ENCODE peak calls at places on chromosomes 16 and 17, in seven cellular contexts. R is hepatocyte, B is K562, I is PC-3, Z is GM12878, F is fibroblast of lung, D is GM23338. P is an unnamed sample.

GRCh38 chr16:49491736-49492089 is 118.1 kb downstream of the C16orf78 start:
- DNase-seq in R (no peak), B (no peak), I (peak; percentile 20), Z (no peak), F (peak; percentile 3), D (peak; percentile 84), P (peak; percentile 23)

GRCh38 chr16:47065766-47066688 is 77.7 kb downstream of the NETO2 start:
- DNase-seq in R (no peak), B (no peak), I (no peak), Z (no peak), F (no peak), D (no peak), P (no peak)

GRCh38 chr17:1224330-1224729 is 44.5 kb upstream of the ABR start:
- DNase-seq in R (peak; percentile 43), B (no peak), I (no peak), Z (no peak), F (no peak), D (no peak), P (no peak)

GRCh38 chr17:3796822-3797170 is 4.2 kb downstream of the ITGAE start:
- DNase-seq in R (no peak), B (no peak), I (no peak), Z (no peak), F (no peak), D (no peak), P (no peak)

GRCh38 chr17:58702045-58702476 is 9.7 kb downstream of the RAD51C start:
- DNase-seq in R (no peak), B (no peak), I (no peak), Z (peak; percentile 73), F (no peak), D (no peak), P (no peak)

GRCh38 chr17:83185023-83186002 is 105.9 kb downstream of the METRNL start:
- DNase-seq in R (no peak), B (no peak), I (no peak), Z (no peak), F (no peak), D (no peak), P (no peak)

GRCh38 chr16:56874800-56875199 is 9.8 kb downstream of the SLC12A3 start:
- DNase-seq in R (no peak), B (no peak), I (no peak), Z (no peak), F (peak; percentile 73), D (peak; percentile 38), P (no peak)

GRCh38 chr17:43324205-43324893 is 74.4 kb upstream of the ARL4D start:
- DNase-seq in R (no peak), B (no peak), I (no peak), Z (peak; percentile 35), F (no peak), D (peak; percentile 63), P (no peak)

GRCh38 chr17:5437721-5438317 is 1.1 kb downstream of the C1QBP start:
- DNase-seq in R (no peak), B (no peak), I (peak; percentile 72), Z (no peak), F (peak; percentile 51), D (no peak), P (no peak)

GRCh38 chr16:65059421-65059980 is 62.4 kb downstream of the CDH11 start:
- DNase-seq in R (no peak), B (no peak), I (no peak), Z (no peak), F (no peak), D (no peak), P (no peak)

GRCh38 chr16:81293909-81294802 is 20.6 kb upstream of the GAN start:
- DNase-seq in R (peak; percentile 45), B (no peak), I (peak; percentile 23), Z (no peak), F (peak; percentile 89), D (no peak), P (no peak)

GRCh38 chr16:8905168-8905762 is 23.1 kb downstream of the LITAFD start:
- DNase-seq in R (peak; percentile 44), B (no peak), I (peak; percentile 29), Z (no peak), F (peak; percentile 33), D (peak; percentile 57), P (peak; percentile 63)

GRCh38 chr17:17350491-17351355 is 47.5 kb downstream of the NT5M start:
- DNase-seq in R (peak; percentile 49), B (no peak), I (peak; percentile 58), Z (no peak), F (peak; percentile 46), D (peak; percentile 79), P (no peak)

GRCh38 chr16:78639775-78640174 is 540.3 kb downstream of the WWOX start:
- DNase-seq in R (no peak), B (no peak), I (no peak), Z (no peak), F (no peak), D (no peak), P (no peak)

GRCh38 chr16:68446941-68447675 is 1.2 kb downstream of the SMPD3 start:
- DNase-seq in R (no peak), B (no peak), I (no peak), Z (no peak), F (no peak), D (peak; percentile 50), P (no peak)

GRCh38 chr17:72383053-72383847 is 262.4 kb downstream of the SOX9 start:
- DNase-seq in R (no peak), B (peak; percentile 13), I (no peak), Z (no peak), F (no peak), D (peak; percentile 79), P (peak; percentile 44)

GRCh38 chr17:83189013-83189672 is 109.7 kb downstream of the METRNL start:
- DNase-seq in R (no peak), B (no peak), I (no peak), Z (no peak), F (no peak), D (no peak), P (no peak)

GRCh38 chr17:66542967-66543525 is 240.6 kb downstream of the PRKCA start:
- DNase-seq in R (no peak), B (no peak), I (peak; percentile 85), Z (no peak), F (peak; percentile 88), D (no peak), P (peak; percentile 70)

GRCh38 chr16:2842340-2843000 is 12.4 kb downstream of the ZG16B start:
- DNase-seq in R (no peak), B (peak; percentile 84), I (no peak), Z (no peak), F (peak; percentile 56), D (peak; percentile 94), P (peak; percentile 82)
- H3K4me3 ChIP-seq in R (no peak overlapping the region), B (peak overlapping the region; percentile 12), I (no peak overlapping the region), Z (peak overlapping the region; percentile 45), F (peak overlapping the region; percentile 7), D (no peak overlapping the region), P (no peak overlapping the region)

DNA sequence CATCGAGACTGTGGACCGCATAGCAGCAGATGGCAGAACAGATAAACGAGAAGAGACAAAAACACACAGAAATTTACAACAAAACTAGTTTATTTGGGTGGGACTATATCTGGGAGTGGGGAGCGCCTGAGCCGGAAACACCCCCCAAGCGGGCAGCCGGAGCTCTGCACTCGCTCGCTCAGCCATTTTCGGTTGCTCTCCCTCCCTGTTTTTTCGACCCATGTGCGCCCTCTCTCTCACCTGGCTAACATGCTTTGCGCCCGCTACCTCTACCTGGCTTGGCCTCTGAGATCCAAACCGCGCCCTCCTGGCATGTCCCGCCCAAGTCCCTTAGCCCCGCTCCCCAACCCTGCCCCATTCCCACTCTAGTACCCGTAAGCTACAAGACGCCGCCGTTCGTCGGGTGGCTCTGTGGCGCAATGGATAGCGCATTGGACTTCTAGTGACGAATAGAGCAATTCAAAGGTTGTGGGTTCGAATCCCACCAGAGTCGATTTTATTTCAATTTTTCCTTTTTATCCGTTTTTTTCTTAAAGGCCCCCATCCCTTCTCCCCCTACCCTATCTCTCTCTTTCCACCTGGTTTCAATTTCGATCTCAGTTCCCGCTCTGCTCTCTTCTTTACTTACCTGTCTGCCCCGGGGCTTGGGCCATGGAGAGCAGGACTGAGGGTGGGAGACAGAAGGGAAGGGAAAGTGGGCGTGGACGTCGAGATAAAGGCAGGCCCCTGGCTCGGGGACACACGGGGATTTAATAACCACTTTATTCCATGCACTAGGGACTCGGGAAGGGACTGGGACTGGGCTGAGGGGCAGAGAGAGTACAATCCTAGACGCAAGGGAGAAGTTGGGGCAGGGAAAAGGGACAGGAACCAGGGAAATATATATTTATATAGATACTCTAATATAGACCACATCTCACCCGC is 2.5 kb upstream of the ALOXE3 start:
- DNase-seq in R (peak; percentile 79), B (peak; percentile 56), I (peak; percentile 90), Z (peak; percentile 63), F (no peak), D (peak; percentile 90), P (peak; percentile 91)
- TF ChIP-seq CTCF in R (peak; percentile 28), B (peak; percentile 35), I (no peak), Z (peak; percentile 45), F (peak; percentile 39), D (peak; percentile 10), P (peak; percentile 42)

GRCh38 chr16:89043636-89044393 is 49.8 kb upstream of the ACSF3 start:
- DNase-seq in R (no peak), B (no peak), I (no peak), Z (no peak), F (no peak), D (no peak), P (no peak)
- TF ChIP-seq EZH2 in R (no peak), B (no peak), I (no peak), Z (no peak), F (no peak), D (no peak), P (no peak)

GRCh38 chr16:53948734-53949430 is 244.9 kb downstream of the FTO start:
- DNase-seq in R (no peak), B (no peak), I (no peak), Z (no peak), F (no peak), D (no peak), P (no peak)

GRCh38 chr16:53948326-53948725 is 244.4 kb downstream of the FTO start:
- DNase-seq in R (no peak), B (no peak), I (no peak), Z (no peak), F (no peak), D (no peak), P (no peak)

GRCh38 chr16:53952215-53953208 is 248.6 kb downstream of the FTO start:
- DNase-seq in R (no peak), B (no peak), I (no peak), Z (no peak), F (peak; percentile 48), D (no peak), P (peak; percentile 14)

GRCh38 chr16:53949716-53950410 is 245.9 kb downstream of the FTO start:
- DNase-seq in R (no peak), B (no peak), I (no peak), Z (no peak), F (no peak), D (no peak), P (no peak)

DNA sequence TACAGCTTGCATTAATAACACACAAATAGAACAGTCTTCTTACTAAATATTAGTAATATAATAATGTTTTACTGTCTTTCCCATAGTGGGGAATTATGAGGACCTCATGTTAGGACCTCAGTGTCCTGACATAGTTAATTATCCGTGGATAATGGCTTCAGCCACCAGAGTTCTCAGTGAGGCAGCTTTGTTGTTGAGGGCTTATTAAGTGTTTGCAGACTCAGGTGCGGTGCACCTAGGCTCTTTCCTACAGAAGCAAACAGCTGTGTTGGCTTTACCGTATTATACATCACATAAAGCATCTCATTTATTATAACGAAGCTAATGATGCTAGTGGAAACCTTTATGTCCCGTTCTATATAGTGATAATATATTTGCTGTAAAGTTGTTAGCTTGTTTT is 246.7 kb downstream of the FTO start:
- DNase-seq in R (no peak), B (no peak), I (no peak), Z (no peak), F (no peak), D (no peak), P (no peak)
- H3K4me3 ChIP-seq in R (no peak overlapping the region), B (no peak overlapping the region), I (no peak overlapping the region), Z (no peak overlapping the region), F (no peak overlapping the region), D (no peak overlapping the region), P (no peak overlapping the region)